ENCODE peak calls at places on chromosomes 12 and 14, in five cellular contexts. P, Y, L, S and T are unnamed samples.

GRCh38 chr14:82009993-82010392 is 476.3 kb upstream of the SEL1L start:
- DNase-seq in P (no peak), Y (no peak), L (no peak), S (no peak), T (no peak)

GRCh38 chr12:29782821-29783772 is 645 bp downstream of the TMTC1 start:
- DNase-seq in P (peak), Y (no peak), L (peak), S (peak), T (peak)

GRCh38 chr14:23605931-23606585 is 27.5 kb upstream of the JPH4 start:
- DNase-seq in P (no peak), Y (no peak), L (no peak), S (no peak), T (no peak)

GRCh38 chr12:90234455-90234854 is 525.8 kb upstream of the ATP2B1 start:
- DNase-seq in P (no peak), Y (peak), L (no peak), S (no peak), T (no peak)

GRCh38 chr14:91942128-91942527 is 5.4 kb downstream of the FBLN5 start:
- DNase-seq in P (no peak), Y (no peak), L (no peak), S (no peak), T (no peak)

GRCh38 chr14:99322731-99323599 is 51.0 kb upstream of the BCL11B start:
- DNase-seq in P (no peak), Y (no peak), L (peak), S (no peak), T (no peak)

GRCh38 chr14:64501326-64502171 is 2.1 kb downstream of the ZBTB25 start:
- DNase-seq in P (no peak), Y (peak), L (no peak), S (peak), T (no peak)

GRCh38 chr14:73255693-73256225 is 18.5 kb downstream of the PAPLN start:
- DNase-seq in P (no peak), Y (no peak), L (peak), S (no peak), T (no peak)

GRCh38 chr12:88471641-88472040 is 108.6 kb downstream of the KITLG start:
- DNase-seq in P (no peak), Y (peak), L (no peak), S (no peak), T (no peak)

GRCh38 chr12:118136559-118137003 is 657 bp downstream of the PEBP1 start:
- DNase-seq in P (peak), Y (peak), L (peak), S (peak), T (no peak)

GRCh38 chr14:76769636-76770292 is 8.5 kb downstream of the VASH1 start:
- DNase-seq in P (no peak), Y (no peak), L (peak), S (no peak), T (no peak)

GRCh38 chr12:91985002-91985767 is 160.5 kb downstream of the BTG1 start:
- DNase-seq in P (no peak), Y (no peak), L (no peak), S (peak), T (no peak)

GRCh38 chr14:43786066-43786762 is 720.9 kb downstream of the FSCB start:
- DNase-seq in P (no peak), Y (no peak), L (no peak), S (no peak), T (no peak)

GRCh38 chr12:57146925-57147640 is at the start of gene LRP1-AS:
- DNase-seq in P (no peak), Y (no peak), L (no peak), S (no peak), T (no peak)

GRCh38 chr14:51613436-51613835 is 38.3 kb upstream of the FRMD6 start:
- DNase-seq in P (no peak), Y (no peak), L (no peak), S (no peak), T (no peak)

GRCh38 chr12:69698769-69699540 is at the start of gene BEST3:
- DNase-seq in P (no peak), Y (no peak), L (no peak), S (no peak), T (no peak)

GRCh38 chr12:9647825-9648700 is 21.4 kb upstream of the CLEC2D start:
- DNase-seq in P (peak), Y (peak), L (peak), S (peak), T (peak)

GRCh38 chr12:126271138-126271537 is 1205.9 kb downstream of the AACS start:
- DNase-seq in P (no peak), Y (no peak), L (no peak), S (no peak), T (no peak)

GRCh38 chr12:91926810-91927209 is 218.8 kb downstream of the BTG1 start:
- DNase-seq in P (no peak), Y (peak), L (no peak), S (peak), T (no peak)

GRCh38 chr12:90510948-90511347 is 444.0 kb downstream of the CCER1 start:
- DNase-seq in P (no peak), Y (no peak), L (no peak), S (no peak), T (no peak)

GRCh38 chr14:49935526-49935925 is 42.6 kb downstream of the ARF6 start:
- DNase-seq in P (no peak), Y (no peak), L (no peak), S (no peak), T (no peak)

GRCh38 chr12:129701536-129702165 is 202.2 kb downstream of the TMEM132D start:
- DNase-seq in P (no peak), Y (no peak), L (no peak), S (no peak), T (no peak)

GRCh38 chr14:93880025-93880820 is 46.9 kb upstream of the FAM181A start:
- DNase-seq in P (no peak), Y (no peak), L (no peak), S (no peak), T (no peak)
- H3K27ac ChIP-seq in P (no peak), Y (no peak), L (no peak), S (no peak), T (no peak)

GRCh38 chr14:63404906-63405305 is 86.2 kb upstream of the GPHB5 start:
- DNase-seq in P (no peak), Y (no peak), L (no peak), S (no peak), T (no peak)
- H3K27ac ChIP-seq in P (peak), Y (no peak), L (no peak), S (no peak), T (no peak)

GRCh38 chr12:2959194-2959507 is at the start of gene TEAD4:
- DNase-seq in P (peak), Y (peak), L (peak), S (peak), T (no peak)
- H3K27ac ChIP-seq in P (peak), Y (peak), L (peak), S (peak), T (no peak)

DNA sequence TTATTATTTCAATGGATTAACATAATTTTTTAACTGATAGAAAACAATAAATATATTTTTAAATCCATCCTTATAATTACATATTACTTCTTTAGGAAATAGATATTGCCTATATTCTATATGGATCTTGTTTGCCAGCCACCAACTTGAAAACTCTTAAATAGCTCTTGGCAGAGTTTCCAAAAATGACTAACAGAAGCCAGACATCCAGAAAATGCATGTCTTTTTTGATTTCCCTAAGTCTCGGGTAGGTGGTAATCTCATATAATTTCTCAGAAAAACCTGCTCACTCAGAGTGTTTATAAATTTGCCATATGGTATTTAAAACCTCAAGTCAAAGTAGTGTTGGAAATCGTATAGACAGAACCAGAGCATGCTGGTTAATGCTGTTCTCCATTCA is 360.4 kb upstream of the FOXG1 start:
- DNase-seq in P (no peak), Y (no peak), L (no peak), S (peak), T (no peak)
- H3K27ac ChIP-seq in P (no peak), Y (no peak), L (no peak), S (no peak), T (no peak)

GRCh38 chr14:35383569-35384385 is 20.8 kb downstream of the NFKBIA start:
- DNase-seq in P (no peak), Y (no peak), L (no peak), S (no peak), T (no peak)
- H3K27ac ChIP-seq in P (peak), Y (peak), L (peak), S (peak), T (peak)

GRCh38 chr12:120884644-120885043 is 19.5 kb downstream of the SPPL3 start:
- DNase-seq in P (no peak), Y (no peak), L (no peak), S (no peak), T (no peak)

GRCh38 chr12:120887253-120888043 is 16.7 kb downstream of the SPPL3 start:
- DNase-seq in P (no peak), Y (no peak), L (no peak), S (no peak), T (no peak)

GRCh38 chr12:120886194-120887018 is 17.8 kb downstream of the SPPL3 start:
- DNase-seq in P (no peak), Y (no peak), L (no peak), S (no peak), T (no peak)

GRCh38 chr12:120882055-120882555 is 22.1 kb downstream of the SPPL3 start:
- DNase-seq in P (no peak), Y (no peak), L (no peak), S (no peak), T (no peak)

GRCh38 chr12:120885521-120885920 is 18.6 kb downstream of the SPPL3 start:
- DNase-seq in P (no peak), Y (no peak), L (no peak), S (no peak), T (no peak)
- H3K27ac ChIP-seq in P (no peak), Y (no peak), L (no peak), S (no peak), T (no peak)